ENCODE peak calls at places on chromosome 18, in eight cellular contexts. X, H, A, M, S, K, T and U are unnamed samples.

GRCh38 chr18:9513971-9514512 is 38.7 kb downstream of the RALBP1 start:
- DNase-seq in X (no peak), H (no peak), A (no peak), M (no peak), S (no peak), K (no peak), T (no peak), U (no peak)

GRCh38 chr18:11719621-11720020 is 30.6 kb downstream of the GNAL start:
- DNase-seq in X (no peak), H (no peak), A (no peak), M (no peak), S (no peak), K (no peak), T (no peak), U (no peak)

GRCh38 chr18:25399554-25399953 is 47.6 kb upstream of the ZNF521 start:
- DNase-seq in X (no peak), H (no peak), A (no peak), M (no peak), S (no peak), K (no peak), T (no peak), U (no peak)

GRCh38 chr18:12034241-12035100 is 53.2 kb downstream of the IMPA2 start:
- DNase-seq in X (no peak), H (no peak), A (peak; percentile 21), M (no peak), S (no peak), K (no peak), T (no peak), U (no peak)

GRCh38 chr18:65906621-65907034 is 155.8 kb downstream of the CDH7 start:
- DNase-seq in X (no peak), H (no peak), A (no peak), M (no peak), S (peak; percentile 88), K (no peak), T (no peak), U (no peak)

GRCh38 chr18:77557030-77557429 is 307.4 kb downstream of the GALR1 start:
- DNase-seq in X (no peak), H (no peak), A (no peak), M (no peak), S (no peak), K (no peak), T (no peak), U (no peak)

GRCh38 chr18:77037533-77037932 is 95.0 kb downstream of the MBP start:
- DNase-seq in X (no peak), H (no peak), A (no peak), M (no peak), S (no peak), K (no peak), T (no peak), U (no peak)

GRCh38 chr18:457120-457519 is 43.4 kb downstream of the COLEC12 start:
- DNase-seq in X (peak; percentile 31), H (no peak), A (peak; percentile 79), M (no peak), S (no peak), K (peak; percentile 13), T (no peak), U (peak; percentile 37)

GRCh38 chr18:55264108-55264507 is 304.8 kb upstream of the CCDC68 start:
- DNase-seq in X (no peak), H (no peak), A (no peak), M (no peak), S (peak; percentile 32), K (no peak), T (no peak), U (peak; percentile 82)

GRCh38 chr18:8357320-8357719 is 251.9 kb upstream of the RAB12 start:
- DNase-seq in X (no peak), H (no peak), A (no peak), M (no peak), S (no peak), K (no peak), T (no peak), U (no peak)

GRCh38 chr18:32349728-32350395 is 120.8 kb downstream of the GAREM1 start:
- DNase-seq in X (no peak), H (no peak), A (no peak), M (peak; percentile 77), S (peak; percentile 90), K (peak; percentile 15), T (no peak), U (no peak)

GRCh38 chr18:29285471-29285870 is 1108.5 kb upstream of the CDH2 start:
- DNase-seq in X (no peak), H (no peak), A (no peak), M (no peak), S (no peak), K (no peak), T (no peak), U (no peak)

GRCh38 chr18:32851936-32852335 is 79.1 kb upstream of the KLHL14 start:
- DNase-seq in X (no peak), H (no peak), A (no peak), M (no peak), S (no peak), K (no peak), T (no peak), U (no peak)

GRCh38 chr18:4096501-4096900 is 358.6 kb downstream of the DLGAP1 start:
- DNase-seq in X (no peak), H (no peak), A (no peak), M (peak; percentile 1), S (no peak), K (no peak), T (no peak), U (no peak)

GRCh38 chr18:50285071-50285470 is 2.4 kb downstream of the CXXC1 start:
- DNase-seq in X (no peak), H (no peak), A (no peak), M (no peak), S (no peak), K (no peak), T (no peak), U (no peak)

GRCh38 chr18:48828713-48829442 is 121.9 kb downstream of the SMAD7 start:
- DNase-seq in X (peak; percentile 21), H (no peak), A (no peak), M (no peak), S (no peak), K (no peak), T (peak; percentile 74), U (no peak)

GRCh38 chr18:10051877-10052631 is 138.2 kb downstream of the VAPA start:
- DNase-seq in X (no peak), H (no peak), A (no peak), M (no peak), S (no peak), K (no peak), T (no peak), U (no peak)

GRCh38 chr18:48667276-48668254 is 128.7 kb downstream of the CTIF start:
- DNase-seq in X (peak; percentile 58), H (no peak), A (peak; percentile 27), M (no peak), S (no peak), K (peak; percentile 24), T (no peak), U (no peak)

GRCh38 chr18:36214811-36215210 is 27.5 kb downstream of the MOCOS start:
- DNase-seq in X (no peak), H (no peak), A (no peak), M (no peak), S (no peak), K (no peak), T (no peak), U (no peak)

GRCh38 chr18:13565228-13565627 is 161.1 kb downstream of the FAM210A start:
- DNase-seq in X (no peak), H (no peak), A (no peak), M (no peak), S (no peak), K (no peak), T (no peak), U (no peak)

GRCh38 chr18:75207298-75208054 is 1.5 kb downstream of the PTGR3 start:
- DNase-seq in X (no peak), H (no peak), A (no peak), M (no peak), S (no peak), K (no peak), T (no peak), U (no peak)

GRCh38 chr18:21260621-21261020 is 18.6 kb downstream of the GREB1L start:
- DNase-seq in X (no peak), H (no peak), A (no peak), M (no peak), S (no peak), K (no peak), T (no peak), U (no peak)

GRCh38 chr18:73719611-73720010 is 428.0 kb downstream of the FBXO15 start:
- DNase-seq in X (no peak), H (no peak), A (no peak), M (no peak), S (no peak), K (peak; percentile 18), T (no peak), U (no peak)

GRCh38 chr18:68985172-68985820 is 187.4 kb downstream of the CCDC102B start:
- DNase-seq in X (no peak), H (no peak), A (no peak), M (no peak), S (no peak), K (no peak), T (no peak), U (peak; percentile 50)

GRCh38 chr18:3520230-3521085 is 70.5 kb downstream of the TGIF1 start:
- DNase-seq in X (peak; percentile 22), H (no peak), A (no peak), M (no peak), S (no peak), K (no peak), T (no peak), U (no peak)

GRCh38 chr18:77366725-77367641 is 117.3 kb downstream of the GALR1 start:
- DNase-seq in X (peak; percentile 65), H (no peak), A (no peak), M (no peak), S (no peak), K (peak; percentile 94), T (no peak), U (no peak)

GRCh38 chr18:2536063-2536462 is 35.2 kb downstream of the METTL4 start:
- DNase-seq in X (no peak), H (no peak), A (peak; percentile 36), M (no peak), S (no peak), K (no peak), T (no peak), U (no peak)

GRCh38 chr18:37667836-37668235 is 102.2 kb upstream of the CELF4 start:
- DNase-seq in X (no peak), H (no peak), A (no peak), M (no peak), S (no peak), K (no peak), T (no peak), U (no peak)

GRCh38 chr18:44123743-44124142 is 556.9 kb upstream of the SETBP1 start:
- DNase-seq in X (no peak), H (no peak), A (no peak), M (no peak), S (no peak), K (no peak), T (no peak), U (no peak)

GRCh38 chr18:69956037-69956436 is 8.4 kb upstream of the CD226 start:
- DNase-seq in X (no peak), H (no peak), A (no peak), M (no peak), S (no peak), K (no peak), T (no peak), U (no peak)

GRCh38 chr18:33052886-33053285 is 280.1 kb upstream of the KLHL14 start:
- DNase-seq in X (no peak), H (no peak), A (no peak), M (no peak), S (no peak), K (no peak), T (no peak), U (no peak)